ENCODE peak calls at places on chromosomes 11 and 22, in six cellular contexts. N, C, P, M, Z and I are unnamed samples.

GRCh38 chr11:65403607-65404121 is 17.2 kb downstream of the FRMD8 start:
- DNase-seq in C (no peak), M (no peak), N (no peak), Z (no peak), P (no peak), I (no peak)

GRCh38 chr22:22618923-22619322 is 25.5 kb upstream of the GGTLC2 start:
- DNase-seq in M (no peak), P (no peak), C (no peak), Z (no peak), N (no peak), I (no peak)

GRCh38 chr11:125372911-125373310 is 123.2 kb downstream of the FEZ1 start:
- DNase-seq in M (no peak), N (peak), P (no peak), C (no peak), Z (no peak), I (no peak)

GRCh38 chr22:35537252-35537651 is 3.4 kb upstream of the RASD2 start:
- DNase-seq in M (no peak), N (no peak), Z (no peak), P (no peak), C (no peak), I (no peak)

GRCh38 chr11:63769719-63770443 is 1.3 kb upstream of the ZFTA start:
- DNase-seq in Z (no peak), M (no peak), C (peak), N (no peak), P (no peak), I (no peak)

GRCh38 chr11:44816761-44817160 is 90.0 kb downstream of the TSPAN18 start:
- DNase-seq in N (no peak), P (no peak), M (no peak), Z (no peak), C (no peak), I (no peak)

GRCh38 chr22:29330753-29331152 is 15.3 kb upstream of the RASL10A start:
- DNase-seq in Z (peak), P (no peak), N (peak), C (no peak), M (no peak), I (no peak)

GRCh38 chr11:111846640-111847039 is 24.7 kb downstream of the ALG9 start:
- DNase-seq in P (no peak), N (no peak), C (no peak), Z (peak), M (no peak), I (no peak)

GRCh38 chr11:119372260-119373058 is 9.0 kb downstream of the USP2 start:
- DNase-seq in N (peak), Z (no peak), M (no peak), C (no peak), P (no peak), I (no peak)

GRCh38 chr11:95831198-95831883 is 41.0 kb downstream of the CEP57 start:
- DNase-seq in Z (no peak), M (no peak), C (no peak), P (no peak), N (no peak), I (no peak)

GRCh38 chr22:47772864-47773263 is 1010.4 kb downstream of the TBC1D22A start:
- DNase-seq in M (no peak), N (no peak), P (no peak), Z (no peak), C (no peak), I (no peak)

GRCh38 chr11:12806113-12806512 is 131.9 kb downstream of the TEAD1 start:
- DNase-seq in M (no peak), C (no peak), N (no peak), P (no peak), Z (no peak), I (no peak)

GRCh38 chr11:62432695-62433094 is 13.9 kb downstream of the SCGB1A1 start:
- DNase-seq in P (no peak), C (no peak), M (no peak), Z (no peak), N (no peak), I (no peak)

GRCh38 chr11:102836290-102836875 is 7.0 kb downstream of the MMP3 start:
- DNase-seq in Z (no peak), P (no peak), C (no peak), N (no peak), M (no peak), I (no peak)

GRCh38 chr22:39219071-39220050 is 25.4 kb downstream of the PDGFB start:
- DNase-seq in P (no peak), Z (no peak), M (no peak), C (no peak), N (peak), I (no peak)

GRCh38 chr11:44763111-44763820 is 36.5 kb downstream of the TSPAN18 start:
- DNase-seq in C (no peak), M (no peak), P (no peak), Z (no peak), N (no peak), I (no peak)

GRCh38 chr11:45672593-45672992 is 7.2 kb upstream of the CHST1 start:
- DNase-seq in C (no peak), M (no peak), Z (no peak), P (no peak), N (no peak), I (no peak)

GRCh38 chr11:35683728-35684339 is 21.3 kb downstream of the TRIM44 start:
- DNase-seq in C (no peak), N (no peak), P (no peak), M (no peak), Z (no peak), I (no peak)

GRCh38 chr11:66570117-66570825 is 1.9 kb upstream of the CTSF start:
- DNase-seq in C (no peak), Z (no peak), P (no peak), M (no peak), N (peak), I (no peak)

GRCh38 chr11:110984147-110984546 is 261.4 kb upstream of the POU2AF2 start:
- DNase-seq in P (no peak), Z (no peak), M (no peak), N (no peak), C (no peak), I (no peak)

GRCh38 chr11:123479048-123479837 is 49.2 kb downstream of the GRAMD1B start:
- DNase-seq in C (no peak), M (no peak), N (no peak), Z (no peak), P (no peak), I (no peak)

GRCh38 chr22:50483106-50483505 is 1.8 kb downstream of the ADM2 start:
- DNase-seq in N (no peak), P (no peak), M (no peak), C (no peak), Z (no peak), I (no peak)

GRCh38 chr11:76658231-76658630 is 12.3 kb downstream of the LRRC32 start:
- DNase-seq in P (no peak), Z (no peak), M (no peak), N (no peak), C (no peak), I (no peak)

GRCh38 chr22:42318967-42319366 is 48.5 kb upstream of the TCF20 start:
- DNase-seq in Z (no peak), N (no peak), M (no peak), P (no peak), C (no peak), I (no peak)

GRCh38 chr11:10076458-10077141 is 217.4 kb downstream of the SBF2 start:
- DNase-seq in M (no peak), C (no peak), N (no peak), P (peak), Z (peak), I (no peak)

GRCh38 chr11:134592391-134592990 is 180.4 kb upstream of the B3GAT1 start:
- DNase-seq in P (peak), C (peak), Z (no peak), M (no peak), N (no peak), I (no peak)

GRCh38 chr11:10556590-10556989 is 11.9 kb downstream of the LYVE1 start:
- DNase-seq in N (no peak), M (no peak), C (no peak), Z (no peak), P (no peak), I (no peak)

GRCh38 chr11:21988477-21988876 is 204.4 kb upstream of the ANO5 start:
- DNase-seq in M (no peak), N (no peak), C (no peak), Z (no peak), P (no peak), I (no peak)

GRCh38 chr11:1935156-1936071 is 11.7 kb upstream of the MRPL23 start:
- DNase-seq in C (no peak), Z (no peak), N (peak), M (no peak), P (no peak), I (no peak)

GRCh38 chr11:69178819-69179482 is 23.2 kb downstream of the SMIM38 start:
- DNase-seq in C (no peak), P (no peak), M (no peak), Z (no peak), N (no peak), I (no peak)

GRCh38 chr11:32574446-32574845 is 9.2 kb upstream of the EIF3M start:
- DNase-seq in N (no peak), C (no peak), Z (no peak), M (no peak), P (no peak), I (no peak)

GRCh38 chr11:33713162-33713913 is 12.7 kb upstream of the C11orf91 start:
- DNase-seq in C (no peak), Z (no peak), P (no peak), M (no peak), N (no peak), I (no peak)

GRCh38 chr11:64204464-64204989 is 2.0 kb upstream of the FERMT3 start:
- DNase-seq in C (peak), Z (peak), N (peak), M (peak), P (peak), I (peak)

GRCh38 chr11:110303414-110303826 is 7.0 kb upstream of the RDX start:
- DNase-seq in M (no peak), Z (no peak), C (no peak), N (no peak), P (no peak), I (no peak)